ENCODE peak calls at places on chromosomes 12 and 14, in ten cellular contexts. One of them, this sample, is unnamed.

GRCh38 chr12:125220404-125221273 is 155.4 kb downstream of the AACS start:
- DNase-seq in foreskin fibroblast: peak; percentile 7
- DNase-seq in Peyer's patch: no peak
- DNase-seq in prostate gland: no peak
- DNase-seq in fibroblast of lung: no peak
- DNase-seq in fibroblast of mammary gland: peak; percentile 1
- DNase-seq in H1: no peak
- DNase-seq in neural crest cell: no peak
- DNase-seq in WTC11: no peak
- DNase-seq in GM23338: no peak
- DNase-seq in this sample: no peak

GRCh38 chr12:94039914-94040313 is 108.5 kb upstream of the PLXNC1 start:
- DNase-seq in prostate gland: no peak
- DNase-seq in GM23338: no peak
- DNase-seq in neural crest cell: no peak
- DNase-seq in foreskin fibroblast: peak; percentile 56
- DNase-seq in fibroblast of lung: peak; percentile 77
- DNase-seq in fibroblast of mammary gland: peak; percentile 84
- DNase-seq in Peyer's patch: no peak
- DNase-seq in WTC11: no peak
- DNase-seq in H1: no peak
- DNase-seq in this sample: no peak

GRCh38 chr12:96177013-96177412 is 17.2 kb upstream of the ELK3 start:
- DNase-seq in WTC11: no peak
- DNase-seq in Peyer's patch: no peak
- DNase-seq in foreskin fibroblast: peak; percentile 79
- DNase-seq in H1: no peak
- DNase-seq in GM23338: no peak
- DNase-seq in neural crest cell: no peak
- DNase-seq in fibroblast of lung: peak; percentile 42
- DNase-seq in prostate gland: no peak
- DNase-seq in fibroblast of mammary gland: peak; percentile 96
- DNase-seq in this sample: no peak

GRCh38 chr12:47718531-47718930 is 6.8 kb downstream of the ENDOU start:
- DNase-seq in prostate gland: no peak
- DNase-seq in fibroblast of lung: no peak
- DNase-seq in H1: no peak
- DNase-seq in GM23338: no peak
- DNase-seq in WTC11: no peak
- DNase-seq in neural crest cell: no peak
- DNase-seq in fibroblast of mammary gland: no peak
- DNase-seq in Peyer's patch: no peak
- DNase-seq in foreskin fibroblast: no peak
- DNase-seq in this sample: no peak

GRCh38 chr12:38502420-38502819 is 185.8 kb downstream of the ALG10B start:
- DNase-seq in GM23338: no peak
- DNase-seq in fibroblast of lung: no peak
- DNase-seq in foreskin fibroblast: no peak
- DNase-seq in H1: no peak
- DNase-seq in prostate gland: no peak
- DNase-seq in WTC11: no peak
- DNase-seq in fibroblast of mammary gland: no peak
- DNase-seq in neural crest cell: no peak
- DNase-seq in Peyer's patch: no peak
- DNase-seq in this sample: no peak

GRCh38 chr14:79516009-79516408 is 695.3 kb downstream of the DIO2 start:
- DNase-seq in fibroblast of lung: no peak
- DNase-seq in WTC11: no peak
- DNase-seq in fibroblast of mammary gland: no peak
- DNase-seq in neural crest cell: no peak
- DNase-seq in foreskin fibroblast: no peak
- DNase-seq in GM23338: peak; percentile 18
- DNase-seq in Peyer's patch: no peak
- DNase-seq in H1: no peak
- DNase-seq in prostate gland: no peak
- DNase-seq in this sample: no peak

GRCh38 chr14:94421316-94421715 is 31.3 kb downstream of the SERPINA11 start:
- DNase-seq in prostate gland: no peak
- DNase-seq in Peyer's patch: no peak
- DNase-seq in fibroblast of lung: no peak
- DNase-seq in neural crest cell: no peak
- DNase-seq in fibroblast of mammary gland: no peak
- DNase-seq in GM23338: no peak
- DNase-seq in WTC11: no peak
- DNase-seq in foreskin fibroblast: no peak
- DNase-seq in H1: no peak
- DNase-seq in this sample: no peak

GRCh38 chr14:58598028-58598850 is 39.5 kb upstream of the DACT1 start:
- DNase-seq in fibroblast of mammary gland: no peak
- DNase-seq in neural crest cell: no peak
- DNase-seq in Peyer's patch: no peak
- DNase-seq in prostate gland: no peak
- DNase-seq in H1: no peak
- DNase-seq in GM23338: no peak
- DNase-seq in foreskin fibroblast: no peak
- DNase-seq in fibroblast of lung: no peak
- DNase-seq in WTC11: no peak
- DNase-seq in this sample: no peak

GRCh38 chr12:105741786-105742566 is 396.8 kb downstream of the NUAK1 start:
- DNase-seq in H1: no peak
- DNase-seq in Peyer's patch: no peak
- DNase-seq in fibroblast of lung: peak; percentile 86
- DNase-seq in prostate gland: no peak
- DNase-seq in foreskin fibroblast: peak; percentile 73
- DNase-seq in neural crest cell: no peak
- DNase-seq in GM23338: no peak
- DNase-seq in WTC11: no peak
- DNase-seq in fibroblast of mammary gland: peak; percentile 82
- DNase-seq in this sample: no peak

GRCh38 chr14:75487155-75487671 is 35.1 kb upstream of the BATF start:
- DNase-seq in foreskin fibroblast: no peak
- DNase-seq in H1: no peak
- DNase-seq in Peyer's patch: no peak
- DNase-seq in fibroblast of mammary gland: no peak
- DNase-seq in prostate gland: no peak
- DNase-seq in WTC11: no peak
- DNase-seq in GM23338: no peak
- DNase-seq in neural crest cell: no peak
- DNase-seq in fibroblast of lung: no peak
- DNase-seq in this sample: no peak

GRCh38 chr14:87013583-87013982 is 979.4 kb downstream of the GALC start:
- DNase-seq in neural crest cell: no peak
- DNase-seq in foreskin fibroblast: peak; percentile 90
- DNase-seq in WTC11: no peak
- DNase-seq in GM23338: no peak
- DNase-seq in prostate gland: no peak
- DNase-seq in Peyer's patch: no peak
- DNase-seq in fibroblast of lung: peak; percentile 79
- DNase-seq in H1: no peak
- DNase-seq in fibroblast of mammary gland: peak; percentile 84
- DNase-seq in this sample: no peak

GRCh38 chr14:31270196-31270772 is 62.7 kb upstream of the HECTD1 start:
- DNase-seq in WTC11: peak; percentile 52
- DNase-seq in fibroblast of mammary gland: peak; percentile 25
- DNase-seq in neural crest cell: no peak
- DNase-seq in foreskin fibroblast: no peak
- DNase-seq in Peyer's patch: no peak
- DNase-seq in fibroblast of lung: no peak
- DNase-seq in GM23338: peak; percentile 65
- DNase-seq in H1: no peak
- DNase-seq in prostate gland: no peak
- DNase-seq in this sample: no peak

GRCh38 chr12:106288510-106289195 is 13.9 kb upstream of the TCP11L2 start:
- DNase-seq in GM23338: no peak
- DNase-seq in neural crest cell: no peak
- DNase-seq in fibroblast of mammary gland: peak; percentile 94
- DNase-seq in foreskin fibroblast: peak; percentile 92
- DNase-seq in Peyer's patch: no peak
- DNase-seq in H1: no peak
- DNase-seq in fibroblast of lung: peak; percentile 96
- DNase-seq in prostate gland: no peak
- DNase-seq in WTC11: no peak
- DNase-seq in this sample: no peak

GRCh38 chr14:73467800-73468199 is 9.5 kb upstream of the NUMB start:
- DNase-seq in neural crest cell: no peak
- DNase-seq in fibroblast of lung: peak; percentile 75
- DNase-seq in prostate gland: no peak
- DNase-seq in GM23338: no peak
- DNase-seq in foreskin fibroblast: peak; percentile 37
- DNase-seq in WTC11: no peak
- DNase-seq in Peyer's patch: no peak
- DNase-seq in H1: no peak
- DNase-seq in fibroblast of mammary gland: peak; percentile 90
- DNase-seq in this sample: no peak

GRCh38 chr14:36383674-36384421 is 63.4 kb upstream of the MBIP start:
- DNase-seq in Peyer's patch: no peak
- DNase-seq in fibroblast of mammary gland: no peak
- DNase-seq in WTC11: no peak
- DNase-seq in GM23338: no peak
- DNase-seq in H1: no peak
- DNase-seq in fibroblast of lung: no peak
- DNase-seq in neural crest cell: no peak
- DNase-seq in foreskin fibroblast: no peak
- DNase-seq in prostate gland: peak; percentile 44
- DNase-seq in this sample: no peak

GRCh38 chr14:64324461-64325255 is 30.5 kb upstream of the ESR2 start:
- DNase-seq in fibroblast of lung: peak; percentile 57
- DNase-seq in Peyer's patch: no peak
- DNase-seq in WTC11: no peak
- DNase-seq in prostate gland: no peak
- DNase-seq in GM23338: no peak
- DNase-seq in fibroblast of mammary gland: peak; percentile 55
- DNase-seq in H1: no peak
- DNase-seq in neural crest cell: no peak
- DNase-seq in foreskin fibroblast: peak; percentile 60
- DNase-seq in this sample: no peak

GRCh38 chr12:54657048-54657696 is 9.0 kb upstream of the DCD start:
- DNase-seq in neural crest cell: no peak
- DNase-seq in WTC11: no peak
- DNase-seq in prostate gland: no peak
- DNase-seq in Peyer's patch: no peak
- DNase-seq in GM23338: peak; percentile 4
- DNase-seq in H1: no peak
- DNase-seq in foreskin fibroblast: no peak
- DNase-seq in fibroblast of mammary gland: no peak
- DNase-seq in fibroblast of lung: no peak
- DNase-seq in this sample: no peak

DNA sequence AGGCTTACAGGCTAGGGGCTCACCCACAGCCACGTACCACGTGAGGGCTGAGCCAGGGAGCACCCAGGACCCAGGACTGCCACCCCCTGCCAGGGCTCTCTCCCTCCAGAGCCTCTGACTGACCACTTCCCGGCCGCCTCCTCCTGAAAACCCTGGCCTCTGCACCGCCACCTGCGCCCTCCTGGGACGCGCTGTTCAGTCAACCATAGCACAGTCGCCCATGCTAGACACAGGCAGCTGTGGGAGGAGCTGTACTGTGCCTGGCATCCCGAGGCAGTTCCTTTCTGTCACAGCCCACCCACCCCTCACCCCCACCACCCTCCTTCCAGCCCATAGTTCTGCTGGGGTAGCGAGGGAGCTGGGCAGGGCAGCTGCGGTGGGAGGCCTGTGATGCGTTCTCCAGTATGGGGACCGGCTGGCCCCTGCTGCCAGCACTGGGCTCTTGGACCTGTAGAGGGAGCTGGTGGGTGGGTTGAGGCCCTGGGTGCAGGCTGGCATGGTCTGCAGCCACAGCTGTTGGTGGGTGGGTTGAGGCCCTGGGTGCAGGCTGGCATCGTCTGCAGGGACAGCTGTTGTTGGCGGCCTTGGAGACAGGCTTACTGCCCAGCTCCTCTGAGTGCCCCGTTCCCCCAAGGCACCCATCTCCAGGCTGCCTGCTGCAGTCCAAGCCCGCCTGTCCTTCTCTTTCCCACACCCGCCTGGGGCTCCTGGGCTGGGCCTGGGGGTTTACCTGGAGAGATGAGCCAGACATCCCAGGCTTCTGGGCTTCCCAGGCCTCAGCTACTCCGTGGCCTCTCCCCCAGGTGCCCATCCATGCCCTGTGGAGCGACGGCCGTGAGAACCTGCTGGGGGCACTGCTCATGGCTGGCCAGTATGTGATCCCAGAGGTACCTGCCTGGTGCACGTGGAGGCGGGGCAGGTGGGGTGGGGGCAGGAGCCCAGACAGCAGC is 11.5 kb downstream of the ASPG start:
- DNase-seq in prostate gland: no peak
- DNase-seq in H1: no peak
- DNase-seq in fibroblast of lung: no peak
- DNase-seq in Peyer's patch: no peak
- DNase-seq in foreskin fibroblast: no peak
- DNase-seq in GM23338: peak; percentile 41
- DNase-seq in neural crest cell: no peak
- DNase-seq in fibroblast of mammary gland: no peak
- DNase-seq in WTC11: peak; percentile 56
- DNase-seq in this sample: peak; percentile 46
- TF ChIP-seq CTCF in prostate gland: no peak
- TF ChIP-seq CTCF in H1: peak; percentile 57
- TF ChIP-seq CTCF in fibroblast of lung: no peak
- TF ChIP-seq CTCF in Peyer's patch: no peak
- TF ChIP-seq CTCF in foreskin fibroblast: no peak
- TF ChIP-seq CTCF in GM23338: no peak
- TF ChIP-seq CTCF in neural crest cell: no peak
- TF ChIP-seq CTCF in fibroblast of mammary gland: no peak
- TF ChIP-seq CTCF in WTC11: no peak
- TF ChIP-seq CTCF in this sample: no peak

GRCh38 chr14:77320238-77320935 is at the start of gene POMT2:
- DNase-seq in fibroblast of mammary gland: peak; percentile 81
- DNase-seq in neural crest cell: peak; percentile 96
- DNase-seq in fibroblast of lung: peak; percentile 82
- DNase-seq in Peyer's patch: peak; percentile 95
- DNase-seq in prostate gland: peak; percentile 93
- DNase-seq in GM23338: peak; percentile 98
- DNase-seq in WTC11: peak; percentile 98
- DNase-seq in foreskin fibroblast: peak; percentile 96
- DNase-seq in H1: peak; percentile 84
- DNase-seq in this sample: peak; percentile 95
- TF ChIP-seq CTCF in fibroblast of mammary gland: no peak
- TF ChIP-seq CTCF in neural crest cell: peak; percentile 67
- TF ChIP-seq CTCF in fibroblast of lung: no peak
- TF ChIP-seq CTCF in Peyer's patch: peak; percentile 57
- TF ChIP-seq CTCF in prostate gland: peak; percentile 66
- TF ChIP-seq CTCF in GM23338: peak; percentile 29
- TF ChIP-seq CTCF in WTC11: no peak
- TF ChIP-seq CTCF in foreskin fibroblast: no peak
- TF ChIP-seq CTCF in H1: peak; percentile 35
- TF ChIP-seq CTCF in this sample: peak; percentile 42

GRCh38 chr12:21940549-21940948 is 677 bp downstream of the ABCC9 start:
- DNase-seq in Peyer's patch: no peak
- DNase-seq in fibroblast of mammary gland: peak; percentile 28
- DNase-seq in foreskin fibroblast: no peak
- DNase-seq in WTC11: no peak
- DNase-seq in prostate gland: no peak
- DNase-seq in fibroblast of lung: peak; percentile 8
- DNase-seq in H1: no peak
- DNase-seq in GM23338: peak; percentile 36
- DNase-seq in neural crest cell: no peak
- DNase-seq in this sample: no peak
- TF ChIP-seq CTCF in Peyer's patch: no peak
- TF ChIP-seq CTCF in fibroblast of mammary gland: no peak
- TF ChIP-seq CTCF in foreskin fibroblast: no peak
- TF ChIP-seq CTCF in WTC11: no peak
- TF ChIP-seq CTCF in prostate gland: no peak
- TF ChIP-seq CTCF in fibroblast of lung: no peak
- TF ChIP-seq CTCF in H1: no peak
- TF ChIP-seq CTCF in GM23338: no peak
- TF ChIP-seq CTCF in neural crest cell: no peak
- TF ChIP-seq CTCF in this sample: no peak

GRCh38 chr14:46580941-46581671 is 70.5 kb downstream of the RPL10L start:
- DNase-seq in foreskin fibroblast: peak; percentile 1
- DNase-seq in neural crest cell: peak; percentile 53
- DNase-seq in prostate gland: no peak
- DNase-seq in Peyer's patch: no peak
- DNase-seq in GM23338: peak; percentile 65
- DNase-seq in fibroblast of lung: peak; percentile 9
- DNase-seq in fibroblast of mammary gland: peak; percentile 41
- DNase-seq in H1: peak; percentile 2
- DNase-seq in WTC11: peak; percentile 16
- DNase-seq in this sample: peak; percentile 57
- TF ChIP-seq CTCF in foreskin fibroblast: peak; percentile 4
- TF ChIP-seq CTCF in neural crest cell: peak; percentile 76
- TF ChIP-seq CTCF in prostate gland: peak; percentile 15
- TF ChIP-seq CTCF in Peyer's patch: peak; percentile 59
- TF ChIP-seq CTCF in GM23338: peak; percentile 87
- TF ChIP-seq CTCF in fibroblast of lung: peak; percentile 26
- TF ChIP-seq CTCF in fibroblast of mammary gland: peak; percentile 58
- TF ChIP-seq CTCF in H1: peak; percentile 53
- TF ChIP-seq CTCF in WTC11: peak; percentile 49
- TF ChIP-seq CTCF in this sample: peak; percentile 84